ENCODE peak calls at places on chromosomes 1 and 21, in five cellular contexts. J is OCI-LY7, G is GM23248, R is HCT116, A is hepatocyte. K is an unnamed sample. For H3K9me2, the result is how much of the 10 kb centered on the place peaks cover.

GRCh38 chr1:43069481-43070050 is 102.5 kb downstream of the EBNA1BP2 start:
- DNase-seq in R (no peak), A (peak), G (no peak), J (no peak), K (no peak)

GRCh38 chr21:34919406-34919805 is 129.7 kb downstream of the RUNX1 start:
- DNase-seq in A (no peak), G (no peak), J (no peak), R (no peak), K (no peak)

GRCh38 chr1:236168716-236169429 is 26.5 kb downstream of the GPR137B start:
- DNase-seq in G (peak), A (peak), R (no peak), J (peak), K (no peak)

GRCh38 chr21:35035581-35035980 is 13.5 kb downstream of the RUNX1 start:
- DNase-seq in R (no peak), G (no peak), A (no peak), J (no peak), K (no peak)

GRCh38 chr1:230743874-230744273 is 3.3 kb upstream of the CAPN9 start:
- DNase-seq in R (no peak), J (no peak), G (no peak), A (no peak), K (no peak)

GRCh38 chr1:52554756-52555155 is 1.9 kb upstream of the TUT4 start:
- DNase-seq in G (peak), A (peak), R (no peak), J (no peak), K (no peak)

GRCh38 chr1:30877205-30877912 is 31.2 kb downstream of the SDC3 start:
- DNase-seq in A (peak), R (no peak), J (no peak), G (peak), K (no peak)

GRCh38 chr1:77833521-77834100 is 54.2 kb downstream of the MIGA1 start:
- DNase-seq in J (no peak), R (no peak), A (no peak), G (peak), K (no peak)

GRCh38 chr1:104991702-104992101 is 1242.0 kb downstream of the AMY1C start:
- DNase-seq in G (no peak), R (no peak), J (no peak), A (no peak), K (peak)

GRCh38 chr1:9621032-9621431 is 30.5 kb upstream of the PIK3CD start:
- DNase-seq in A (no peak), J (no peak), R (no peak), G (no peak), K (peak)

GRCh38 chr1:34419662-34420061 is 243.0 kb downstream of the C1orf94 start:
- DNase-seq in J (no peak), G (peak), A (no peak), R (no peak), K (no peak)

GRCh38 chr1:116474921-116475849 is 95.6 kb downstream of the CD58 start:
- DNase-seq in A (peak), J (no peak), R (no peak), G (no peak), K (no peak)

GRCh38 chr1:198771562-198772153 is 132.8 kb downstream of the PTPRC start:
- DNase-seq in A (peak), R (peak), G (peak), J (peak), K (peak)

GRCh38 chr21:27837933-27838332 is 871.0 kb upstream of the ADAMTS5 start:
- DNase-seq in R (no peak), J (no peak), G (no peak), A (no peak), K (no peak)

GRCh38 chr1:155250633-155251449 is 4.4 kb downstream of the ENTREP3 start:
- DNase-seq in J (peak), G (peak), A (peak), R (peak), K (peak)

GRCh38 chr21:43922949-43923348 is 57.9 kb downstream of the AGPAT3 start:
- DNase-seq in R (no peak), A (no peak), J (no peak), G (no peak), K (no peak)

GRCh38 chr1:167000546-167000945 is 11.5 kb downstream of the MAEL start:
- DNase-seq in J (no peak), R (no peak), A (no peak), G (no peak), K (no peak)

GRCh38 chr1:91700332-91700731 is 185.6 kb downstream of the TGFBR3 start:
- DNase-seq in A (no peak), R (no peak), G (peak), J (no peak), K (no peak)

GRCh38 chr1:196143602-196144342 is 464.5 kb downstream of the KCNT2 start:
- DNase-seq in J (peak), A (no peak), G (peak), R (peak), K (peak)

GRCh38 chr1:168833352-168833751 is 104.3 kb upstream of the DPT start:
- DNase-seq in J (no peak), A (no peak), R (no peak), G (no peak), K (no peak)

GRCh38 chr1:32933742-32934322 is 30.8 kb downstream of the RNF19B start:
- DNase-seq in J (no peak), G (peak), A (peak), R (no peak), K (peak)

GRCh38 chr1:162757476-162757875 is 33.0 kb upstream of the HSD17B7 start:
- DNase-seq in G (peak), J (no peak), R (no peak), A (no peak), K (no peak)

DNA sequence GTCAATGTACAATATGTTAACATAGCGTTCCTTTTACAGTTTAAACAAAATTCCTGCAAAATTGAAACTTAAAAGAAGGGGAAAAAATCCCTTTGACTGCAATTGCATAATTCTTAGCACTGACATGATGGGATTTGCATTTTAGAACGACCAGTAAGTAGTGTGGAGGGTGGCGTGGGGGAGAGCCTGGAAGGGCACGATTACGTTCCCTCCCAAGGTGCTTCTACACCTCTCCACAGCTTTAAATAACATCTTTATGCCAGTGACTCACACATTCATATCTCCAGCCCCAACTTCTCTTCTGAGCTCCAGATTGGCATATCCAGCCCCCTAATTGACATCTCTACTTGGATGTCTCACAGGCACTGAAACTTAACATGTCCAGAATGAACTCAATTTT is 64.3 kb downstream of the OLFML3 start:
- DNase-seq in J (no peak), A (no peak), R (no peak), G (no peak), K (no peak)
- H3K9me2 ChIP-seq in J (under half), A (under half), R (under half), G (under half), K (under half)

DNA sequence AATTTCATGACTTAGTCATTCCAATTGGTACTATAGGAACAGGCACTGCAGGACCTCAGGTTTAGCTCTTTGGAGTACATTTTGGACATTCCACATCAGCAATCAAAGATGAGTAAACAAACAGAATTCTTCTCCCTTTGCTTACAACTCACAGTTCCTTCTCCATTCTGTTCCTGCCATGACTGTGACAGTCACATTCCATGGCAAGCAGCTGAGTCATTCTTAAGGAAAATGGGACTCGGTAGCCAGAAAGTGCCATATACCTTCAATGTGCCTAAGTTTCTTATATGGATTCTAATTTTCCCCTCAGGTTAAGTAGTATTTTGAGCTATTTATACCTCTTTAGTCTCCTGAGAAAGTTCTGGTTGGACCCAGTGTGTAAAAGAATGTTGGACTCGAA is 25.6 kb downstream of the CRCT1 start:
- DNase-seq in G (no peak), R (no peak), J (no peak), A (no peak), K (no peak)
- H3K9me2 ChIP-seq in G (under half), R (under half), J (under half), A (under half), K (under half)

DNA sequence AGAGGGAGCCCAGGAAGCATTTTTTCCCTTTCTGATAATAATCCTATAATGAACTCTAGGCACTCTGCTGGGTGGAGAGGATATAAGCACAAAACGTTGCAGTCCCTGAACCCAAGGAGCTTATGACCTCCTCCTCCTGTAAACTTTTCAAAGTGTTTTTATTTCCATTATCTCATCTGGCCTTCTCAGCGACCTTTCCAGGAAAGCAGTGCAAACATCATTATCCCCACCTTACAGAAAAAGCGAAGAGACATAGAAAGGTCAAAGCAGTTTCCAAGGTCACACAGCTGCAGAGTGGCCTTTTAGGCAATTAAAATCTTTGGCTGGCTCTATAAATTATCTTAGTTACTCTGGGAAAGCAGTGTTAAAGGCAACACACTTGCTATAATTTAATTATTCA is 63.8 kb downstream of the OLFML3 start:
- DNase-seq in A (no peak), G (no peak), J (no peak), R (no peak), K (no peak)
- H3K9me2 ChIP-seq in A (under half), G (under half), J (under half), R (under half), K (under half)

GRCh38 chr1:190708418-190709057 is 230.9 kb upstream of the BRINP3 start:
- DNase-seq in A (no peak), J (no peak), G (no peak), R (no peak), K (no peak)
- H3K9me2 ChIP-seq in A (under half), J (under half), G (under half), R (under half), K (under half)

K was measured in PC-3.